ENCODE peak calls at places on chromosomes 2 and 18, in ten cellular contexts. F is GM04503; A is pancreas; D is colonic mucosa; P is Ammon's horn; U is esophagus squamous epithelium; E is H7; X is stimulated activated CD4-positive, alpha-beta T cell treated with anti-CD3 and anti-CD28 coated beads, Interleukin-15, amount 100 ng/mL, for 24 hours; I is dermis blood vessel endothelial cell; H is Right ventricle myocardium superior. Y is an unnamed sample.

GRCh38 chr2:9146656-9147055 is 60.0 kb upstream of the ASAP2 start:
- DNase-seq in F (no peak), A (no peak), D (no peak), P (no peak), U (no peak), E (no peak), X (no peak), I (no peak), H (no peak), Y (no peak)

GRCh38 chr2:54504866-54505265 is 48.7 kb downstream of the SPTBN1 start:
- DNase-seq in F (peak), A (no peak), D (no peak), P (no peak), U (no peak), E (no peak), X (no peak), I (no peak), H (no peak), Y (no peak)

GRCh38 chr2:19702267-19702666 is 199.5 kb downstream of the TTC32 start:
- DNase-seq in F (no peak), A (no peak), D (no peak), P (no peak), U (no peak), E (no peak), X (no peak), I (no peak), H (no peak), Y (no peak)

GRCh38 chr2:25572638-25573037 is 100.7 kb downstream of the DTNB start:
- DNase-seq in F (no peak), A (no peak), D (no peak), P (no peak), U (no peak), E (no peak), X (no peak), I (no peak), H (no peak), Y (no peak)

GRCh38 chr18:75422341-75422910 is 5.1 kb downstream of the SMIM21 start:
- DNase-seq in F (no peak), A (no peak), D (no peak), P (no peak), U (no peak), E (no peak), X (no peak), I (no peak), H (no peak), Y (no peak)

GRCh38 chr2:19299522-19299921 is 58.9 kb downstream of the OSR1 start:
- DNase-seq in F (no peak), A (no peak), D (no peak), P (no peak), U (no peak), E (no peak), X (no peak), I (no peak), H (no peak), Y (no peak)

GRCh38 chr2:85648619-85649018 is 19.4 kb downstream of the SFTPB start:
- DNase-seq in F (no peak), A (no peak), D (no peak), P (peak), U (no peak), E (peak), X (no peak), I (peak), H (no peak), Y (peak)

GRCh38 chr2:120774557-120775160 is 39.0 kb downstream of the GLI2 start:
- DNase-seq in F (no peak), A (peak), D (no peak), P (no peak), U (no peak), E (no peak), X (no peak), I (no peak), H (peak), Y (no peak)

GRCh38 chr2:217103752-217104540 is 244.1 kb upstream of the TNP1 start:
- DNase-seq in F (no peak), A (no peak), D (no peak), P (no peak), U (no peak), E (no peak), X (no peak), I (no peak), H (no peak), Y (peak)

GRCh38 chr2:199629301-199629700 is 171.6 kb upstream of the SATB2 start:
- DNase-seq in F (no peak), A (no peak), D (no peak), P (no peak), U (no peak), E (no peak), X (no peak), I (no peak), H (no peak), Y (no peak)

GRCh38 chr2:120495586-120495985 is 149.7 kb downstream of the INHBB start:
- DNase-seq in F (no peak), A (no peak), D (no peak), P (no peak), U (no peak), E (no peak), X (no peak), I (no peak), H (no peak), Y (no peak)

GRCh38 chr2:85769236-85769986 is 15.6 kb downstream of the ATOH8 start:
- DNase-seq in F (no peak), A (no peak), D (no peak), P (no peak), U (no peak), E (peak), X (peak), I (no peak), H (no peak), Y (peak)

GRCh38 chr2:8236391-8236790 is 445.5 kb upstream of the ID2 start:
- DNase-seq in F (no peak), A (no peak), D (no peak), P (no peak), U (no peak), E (no peak), X (no peak), I (no peak), H (no peak), Y (no peak)

GRCh38 chr2:105950521-105951389 is 206.0 kb downstream of the NCK2 start:
- DNase-seq in F (no peak), A (no peak), D (no peak), P (no peak), U (no peak), E (peak), X (peak), I (peak), H (no peak), Y (no peak)

GRCh38 chr2:190755796-190756415 is 107.0 kb downstream of the NAB1 start:
- DNase-seq in F (no peak), A (no peak), D (no peak), P (no peak), U (no peak), E (no peak), X (no peak), I (no peak), H (no peak), Y (no peak)

GRCh38 chr2:200051621-200051945 is 96.2 kb downstream of the MAIP1 start:
- DNase-seq in F (no peak), A (no peak), D (no peak), P (no peak), U (no peak), E (no peak), X (no peak), I (no peak), H (no peak), Y (no peak)

GRCh38 chr18:65093341-65093740 is 657.5 kb upstream of the CDH7 start:
- DNase-seq in F (no peak), A (no peak), D (no peak), P (peak), U (no peak), E (no peak), X (no peak), I (no peak), H (no peak), Y (no peak)

GRCh38 chr2:60608679-60609078 is 55.2 kb upstream of the BCL11A start:
- DNase-seq in F (no peak), A (no peak), D (no peak), P (no peak), U (no peak), E (no peak), X (no peak), I (no peak), H (no peak), Y (no peak)

GRCh38 chr2:162926501-162926900 is 87.9 kb upstream of the KCNH7 start:
- DNase-seq in F (no peak), A (no peak), D (no peak), P (no peak), U (no peak), E (no peak), X (no peak), I (no peak), H (no peak), Y (peak)

GRCh38 chr2:37819228-37819627 is 105.9 kb upstream of the RMDN2 start:
- DNase-seq in F (peak), A (no peak), D (no peak), P (no peak), U (no peak), E (no peak), X (no peak), I (no peak), H (no peak), Y (no peak)

GRCh38 chr2:224401641-224402342 is at the start of gene FAM124B:
- DNase-seq in F (no peak), A (no peak), D (peak), P (peak), U (no peak), E (no peak), X (peak), I (peak), H (peak), Y (no peak)

GRCh38 chr2:26840937-26841610 is 6.9 kb upstream of the DPYSL5 start:
- DNase-seq in F (no peak), A (no peak), D (no peak), P (no peak), U (no peak), E (no peak), X (no peak), I (no peak), H (no peak), Y (peak)

GRCh38 chr2:134246154-134246874 is 7.6 kb upstream of the MGAT5 start:
- DNase-seq in F (no peak), A (no peak), D (no peak), P (no peak), U (no peak), E (no peak), X (no peak), I (peak), H (no peak), Y (no peak)

GRCh38 chr2:66569321-66569851 is 134.5 kb downstream of the MEIS1 start:
- DNase-seq in F (peak), A (no peak), D (no peak), P (no peak), U (no peak), E (no peak), X (no peak), I (no peak), H (no peak), Y (no peak)

GRCh38 chr2:136135924-136136906 is 18.3 kb upstream of the CXCR4 start:
- DNase-seq in F (no peak), A (no peak), D (peak), P (no peak), U (peak), E (no peak), X (peak), I (no peak), H (no peak), Y (no peak)

GRCh38 chr2:180077295-180077906 is 70.3 kb upstream of the CWC22 start:
- DNase-seq in F (no peak), A (no peak), D (no peak), P (no peak), U (no peak), E (peak), X (no peak), I (peak), H (no peak), Y (peak)

GRCh38 chr2:199757466-199757865 is 93.5 kb downstream of the FTCDNL1 start:
- DNase-seq in F (no peak), A (no peak), D (peak), P (peak), U (no peak), E (no peak), X (no peak), I (no peak), H (peak), Y (no peak)

GRCh38 chr2:241689306-241689705 is 2.7 kb upstream of the DTYMK start:
- DNase-seq in F (no peak), A (no peak), D (no peak), P (no peak), U (no peak), E (no peak), X (no peak), I (no peak), H (no peak), Y (no peak)

GRCh38 chr2:37319754-37320609 is 4.7 kb downstream of the PRKD3 start:
- DNase-seq in F (no peak), A (no peak), D (no peak), P (no peak), U (no peak), E (no peak), X (no peak), I (no peak), H (no peak), Y (no peak)

GRCh38 chr18:11005528-11005927 is 143.8 kb downstream of the PIEZO2 start:
- DNase-seq in F (no peak), A (peak), D (peak), P (no peak), U (no peak), E (peak), X (no peak), I (peak), H (no peak), Y (no peak)

GRCh38 chr2:170525566-170525900 is 189.6 kb upstream of the SP5 start:
- DNase-seq in F (peak), A (no peak), D (peak), P (peak), U (no peak), E (no peak), X (no peak), I (peak), H (peak), Y (peak)

GRCh38 chr2:207408086-207408794 is 121.5 kb upstream of the CREB1 start:
- DNase-seq in F (no peak), A (no peak), D (no peak), P (peak), U (no peak), E (no peak), X (no peak), I (no peak), H (no peak), Y (no peak)

GRCh38 chr2:202726070-202726469 is 91.3 kb downstream of the FAM117B start:
- DNase-seq in F (no peak), A (no peak), D (no peak), P (peak), U (no peak), E (no peak), X (no peak), I (no peak), H (no peak), Y (no peak)

GRCh38 chr18:70075906-70076305 is 128.2 kb upstream of the CD226 start:
- DNase-seq in F (no peak), A (no peak), D (no peak), P (no peak), U (no peak), E (no peak), X (no peak), I (no peak), H (no peak), Y (no peak)

GRCh38 chr2:236173734-236174607 is 5.8 kb upstream of the GBX2 start:
- DNase-seq in F (no peak), A (no peak), D (no peak), P (no peak), U (no peak), E (peak), X (no peak), I (no peak), H (no peak), Y (no peak)

GRCh38 chr2:172196768-172197322 is 94.1 kb upstream of the DLX2 start:
- DNase-seq in F (no peak), A (no peak), D (no peak), P (no peak), U (no peak), E (no peak), X (peak), I (no peak), H (no peak), Y (no peak)

Y was measured in ACHN.